ENCODE peak calls at places on chromosomes 11 and 22, in nine cellular contexts. Z is stomach, H is OCI-LY7, Q is cardiac muscle cell, N is ovary, B is brain microvascular endothelial cell, U is foreskin keratinocyte, J is spleen, M is HL-60. T is an unnamed sample.

GRCh38 chr11:100682247-100682969 is 4.7 kb upstream of the ARHGAP42 start:
- DNase-seq in Q (no peak), B (no peak), Z (no peak), M (no peak), H (peak; percentile 3), N (no peak), U (no peak), J (no peak), T (no peak)

GRCh38 chr22:46726066-46726985 is 11.7 kb downstream of the CERK start:
- DNase-seq in H (no peak), Q (no peak), Z (no peak), J (no peak), M (no peak), B (no peak), U (no peak), N (no peak), T (no peak)

GRCh38 chr22:48277868-48278581 is 1515.6 kb downstream of the TBC1D22A start:
- DNase-seq in N (no peak), B (no peak), Z (no peak), M (no peak), H (no peak), U (no peak), J (no peak), Q (no peak), T (no peak)

GRCh38 chr11:33734441-33735165 is 1.6 kb downstream of the CD59 start:
- DNase-seq in Q (no peak), M (no peak), N (no peak), J (no peak), H (no peak), Z (peak; percentile 55), B (peak; percentile 30), U (no peak), T (no peak)

GRCh38 chr11:18765554-18765953 is 26.0 kb downstream of the PTPN5 start:
- DNase-seq in B (no peak), M (no peak), H (no peak), N (no peak), J (peak; percentile 46), Q (no peak), Z (no peak), U (no peak), T (no peak)

GRCh38 chr11:68298659-68299516 is 13.5 kb upstream of the LRP5 start:
- DNase-seq in B (no peak), H (no peak), Q (no peak), J (no peak), M (no peak), Z (no peak), N (no peak), U (no peak), T (no peak)

GRCh38 chr11:63023415-63023814 is 7.8 kb upstream of the SLC22A8 start:
- DNase-seq in B (no peak), U (no peak), Q (no peak), J (no peak), N (no peak), Z (no peak), M (no peak), H (no peak), T (no peak)

GRCh38 chr11:63683133-63683991 is 2.1 kb downstream of the RTN3 start:
- DNase-seq in Z (no peak), H (no peak), N (no peak), U (no peak), J (no peak), M (peak; percentile 42), Q (no peak), B (no peak), T (no peak)

GRCh38 chr22:42912049-42912448 is 55.0 kb upstream of the ARFGAP3 start:
- DNase-seq in H (no peak), M (peak; percentile 36), J (no peak), Z (no peak), N (no peak), B (no peak), U (no peak), Q (no peak), T (no peak)

GRCh38 chr11:44333271-44334218 is 23.6 kb upstream of the ALX4 start:
- DNase-seq in M (peak; percentile 44), N (no peak), B (peak; percentile 56), U (no peak), H (no peak), J (no peak), Q (no peak), Z (no peak), T (no peak)

GRCh38 chr11:3074912-3075589 is 17.8 kb upstream of the CARS1 start:
- DNase-seq in Q (no peak), U (no peak), H (no peak), M (no peak), B (no peak), J (no peak), N (no peak), Z (no peak), T (no peak)

GRCh38 chr11:3077846-3078440 is 20.7 kb upstream of the CARS1 start:
- DNase-seq in U (no peak), N (no peak), J (no peak), Q (no peak), H (no peak), M (no peak), B (no peak), Z (no peak), T (no peak)

GRCh38 chr11:3069425-3069824 is 12.2 kb upstream of the CARS1 start:
- DNase-seq in U (no peak), J (no peak), B (no peak), N (no peak), Q (no peak), Z (no peak), H (no peak), M (no peak), T (no peak)

GRCh38 chr11:3077174-3077839 is 20.1 kb upstream of the CARS1 start:
- DNase-seq in H (no peak), M (no peak), Z (no peak), U (no peak), B (no peak), Q (no peak), N (no peak), J (no peak), T (no peak)

DNA sequence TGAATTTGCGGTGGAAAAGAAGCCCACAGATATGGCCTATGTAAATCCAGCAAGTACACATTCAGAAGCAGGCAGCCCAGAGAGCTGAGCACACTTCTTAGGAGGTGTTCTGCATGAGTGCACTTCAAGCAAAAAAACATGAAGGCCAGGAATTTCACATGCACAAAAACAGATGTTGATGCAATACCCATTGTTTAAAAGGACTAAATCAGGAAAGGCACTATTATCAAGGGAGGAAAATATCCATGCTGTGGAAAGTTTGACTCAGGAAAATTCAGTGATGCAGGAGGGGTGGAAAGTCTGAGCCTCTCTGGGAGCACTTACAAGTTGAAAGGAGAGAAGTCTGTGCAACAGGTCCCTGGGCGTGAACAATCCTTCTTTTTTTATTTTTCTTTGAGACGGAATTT is 15.8 kb upstream of the CARS1 start:
- DNase-seq in Z (no peak), U (no peak), H (no peak), Q (no peak), N (no peak), M (no peak), J (no peak), B (no peak), T (no peak)
- H3K27ac ChIP-seq in Z (peak overlapping the region; percentile 30), U (no peak overlapping the region), H (no peak overlapping the region), Q (no peak overlapping the region), N (no peak overlapping the region), M (no peak overlapping the region), J (no peak overlapping the region), B (no peak overlapping the region), T (no peak overlapping the region)

DNA sequence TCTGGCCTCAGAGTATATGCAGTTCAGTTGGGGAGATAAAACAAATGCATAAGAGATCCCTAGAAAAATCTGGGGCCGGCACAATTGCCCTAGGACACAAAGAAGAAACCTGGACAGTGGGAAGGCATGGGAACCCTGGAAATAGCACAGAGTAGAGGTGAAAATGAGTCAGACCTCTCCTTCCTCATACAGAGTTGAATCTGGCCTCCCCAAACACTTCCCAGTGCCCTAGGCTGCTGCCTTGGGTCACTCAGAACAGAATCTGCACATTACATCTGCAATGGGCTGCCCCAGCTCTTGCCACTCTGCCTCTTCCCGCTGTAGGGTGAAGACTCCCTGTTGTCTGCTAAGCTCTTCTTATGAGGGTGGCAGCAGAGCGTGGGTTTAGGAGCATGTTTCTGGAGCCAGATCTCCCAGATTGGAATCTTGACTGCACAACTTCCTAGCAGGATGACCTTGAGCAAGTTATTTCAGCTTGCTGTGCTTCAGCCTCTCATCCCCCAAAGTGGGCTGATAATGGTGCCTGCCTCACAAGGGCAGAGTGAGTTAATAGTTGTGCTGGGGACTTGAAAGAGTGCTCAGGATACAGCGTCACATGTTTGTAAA is 47.1 kb upstream of the NECTIN1 start:
- DNase-seq in J (peak; percentile 28), M (no peak), B (no peak), H (no peak), N (no peak), U (no peak), Q (no peak), Z (no peak), T (no peak)
- TF ChIP-seq CTCF in J (no peak), M (no peak), B (no peak), H (no peak), N (no peak), U (no peak), Q (no peak), Z (no peak), T (no peak)

DNA sequence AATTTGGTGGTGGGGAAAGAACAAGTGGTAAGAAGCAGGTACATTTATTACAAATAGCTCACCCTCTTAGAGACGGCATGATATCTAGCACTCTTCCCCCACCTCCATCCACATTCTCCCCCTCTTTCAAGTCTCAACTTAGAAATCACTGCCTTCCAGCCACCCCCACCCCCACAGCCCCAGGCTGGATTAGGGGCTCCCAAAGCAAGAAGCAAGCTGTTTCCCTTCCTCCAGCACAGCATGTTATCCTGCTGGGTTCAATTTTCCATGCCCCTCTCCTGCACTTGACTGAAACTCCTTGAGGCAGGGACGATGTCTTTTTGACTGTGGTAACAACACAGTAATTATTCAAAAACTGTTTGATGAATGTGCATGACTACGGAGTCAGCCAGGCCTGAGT is 350.7 kb downstream of the LARGE1 start:
- DNase-seq in H (no peak), U (no peak), B (no peak), N (no peak), M (no peak), J (no peak), Z (no peak), Q (peak; percentile 15), T (peak; percentile 73)
- H3K27ac ChIP-seq in H (peak overlapping the region; percentile 95), U (no peak overlapping the region), B (no peak overlapping the region), N (no peak overlapping the region), M (no peak overlapping the region), J (no peak overlapping the region), Z (no peak overlapping the region), Q (no peak overlapping the region), T (peak overlapping the region; percentile 35)

GRCh38 chr11:306645-307371 is 808 bp upstream of the IFITM2 start:
- DNase-seq in M (no peak), U (no peak), Q (no peak), B (no peak), J (peak; percentile 83), H (no peak), Z (no peak), N (no peak), T (no peak)

GRCh38 chr11:304061-304506 is 3.5 kb upstream of the IFITM2 start:
- DNase-seq in U (no peak), Q (no peak), N (peak; percentile 38), M (no peak), J (peak; percentile 84), H (no peak), Z (no peak), B (no peak), T (no peak)

GRCh38 chr11:305834-306211 is 1.8 kb upstream of the IFITM2 start:
- DNase-seq in B (no peak), N (no peak), H (no peak), M (no peak), Q (no peak), U (no peak), Z (no peak), J (peak; percentile 8), T (no peak)

GRCh38 chr11:303359-303758 is 4.0 kb upstream of the IFITM5 start:
- DNase-seq in B (no peak), Q (no peak), U (no peak), J (peak; percentile 79), M (no peak), N (no peak), Z (no peak), H (peak; percentile 62), T (no peak)

GRCh38 chr11:304915-305833 is 2.4 kb upstream of the IFITM2 start:
- DNase-seq in Z (peak; percentile 65), Q (peak; percentile 65), N (peak; percentile 74), M (peak; percentile 51), B (peak; percentile 59), U (no peak), H (peak; percentile 80), J (peak; percentile 84), T (no peak)
- TF ChIP-seq CTCF in Z (no peak), Q (peak; percentile 71), N (peak; percentile 85), M (peak; percentile 28), B (peak; percentile 85), U (peak; percentile 76), H (peak; percentile 85), J (peak; percentile 80), T (peak; percentile 53)